ENCODE peak calls at places on chromosomes 3 and 15, in six cellular contexts. F, X, A, O, T and H are unnamed samples.
A peak's percentile ranks its signal among the peaks of the same experiment; 100 is the strongest.

GRCh38 chr3:178823556-178824229 is 247.9 kb downstream of the ZMAT3 start:
- DNase-seq in F (no peak), X (no peak), A (no peak), O (peak; percentile 39), T (no peak), H (no peak)

GRCh38 chr3:56251343-56251945 is 216.8 kb downstream of the ERC2 start:
- DNase-seq in F (peak; percentile 51), X (no peak), A (no peak), O (peak; percentile 80), T (peak; percentile 16), H (peak; percentile 51)

GRCh38 chr3:69842789-69843188 is 103.5 kb downstream of the MITF start:
- DNase-seq in F (no peak), X (no peak), A (peak; percentile 43), O (no peak), T (no peak), H (no peak)

GRCh38 chr3:36219398-36219797 is 160.9 kb upstream of the STAC start:
- DNase-seq in F (no peak), X (no peak), A (no peak), O (peak; percentile 73), T (no peak), H (no peak)

GRCh38 chr3:109887293-109887692 is 549.9 kb upstream of the DPPA4 start:
- DNase-seq in F (no peak), X (no peak), A (no peak), O (no peak), T (no peak), H (no peak)

GRCh38 chr3:45123030-45123429 is 23.1 kb downstream of the CDCP1 start:
- DNase-seq in F (no peak), X (no peak), A (no peak), O (peak; percentile 98), T (peak; percentile 43), H (peak; percentile 49)

GRCh38 chr3:86930831-86931230 is 60.1 kb downstream of the VGLL3 start:
- DNase-seq in F (no peak), X (no peak), A (no peak), O (no peak), T (no peak), H (no peak)

GRCh38 chr3:141240290-141241247 is 8.9 kb downstream of the PXYLP1 start:
- DNase-seq in F (no peak), X (no peak), A (no peak), O (peak; percentile 56), T (no peak), H (no peak)

GRCh38 chr3:48402281-48402732 is 27.6 kb downstream of the PLXNB1 start:
- DNase-seq in F (no peak), X (peak; percentile 95), A (peak; percentile 64), O (peak; percentile 93), T (no peak), H (no peak)

GRCh38 chr15:51270706-51271105 is 67.7 kb downstream of the CYP19A1 start:
- DNase-seq in F (no peak), X (no peak), A (no peak), O (no peak), T (peak; percentile 69), H (no peak)